ENCODE peak calls at places on chromosomes 3 and 15, in five cellular contexts. E is H9, J is neuronal stem cell, Q is H1, N is mesenchymal stem cell. H is an unnamed sample.

GRCh38 chr3:4565806-4566501 is 72.8 kb downstream of the ITPR1 start:
- DNase-seq in E (no peak), J (no peak), Q (no peak), N (no peak), H (no peak)

GRCh38 chr15:101386006-101386405 is 91.0 kb upstream of the SNRPA1 start:
- DNase-seq in E (no peak), J (no peak), Q (no peak), N (no peak), H (no peak)

GRCh38 chr15:26171266-26171665 is 308.1 kb upstream of the ATP10A start:
- DNase-seq in E (no peak), J (no peak), Q (no peak), N (no peak), H (no peak)

GRCh38 chr3:42686832-42687650 is 1.7 kb downstream of the KLHL40 start:
- DNase-seq in E (no peak), J (no peak), Q (no peak), N (no peak), H (no peak)

GRCh38 chr3:146125946-146126345 is 35.0 kb downstream of the PLOD2 start:
- DNase-seq in E (no peak), J (no peak), Q (no peak), N (peak; percentile 87), H (peak; percentile 94)

GRCh38 chr3:136819784-136820640 is 1.1 kb downstream of the SLC35G2 start:
- DNase-seq in E (peak; percentile 80), J (peak; percentile 27), Q (no peak), N (peak; percentile 79), H (peak; percentile 69)

GRCh38 chr15:53525894-53526293 is 233.6 kb downstream of the WDR72 start:
- DNase-seq in E (no peak), J (no peak), Q (no peak), N (no peak), H (no peak)

GRCh38 chr3:188760408-188760807 is 411.4 kb upstream of the TPRG1 start:
- DNase-seq in E (no peak), J (no peak), Q (no peak), N (peak; percentile 56), H (peak; percentile 72)

GRCh38 chr3:69012836-69013255 is 638 bp downstream of the EOGT start:
- DNase-seq in E (peak; percentile 61), J (peak; percentile 17), Q (no peak), N (peak; percentile 65), H (peak; percentile 67)

GRCh38 chr3:51568041-51568440 is 29.5 kb downstream of the RAD54L2 start:
- DNase-seq in E (no peak), J (no peak), Q (no peak), N (no peak), H (no peak)

GRCh38 chr3:124246949-124247348 is 255.0 kb upstream of the ROPN1 start:
- DNase-seq in E (no peak), J (no peak), Q (no peak), N (no peak), H (peak; percentile 25)

GRCh38 chr15:40336129-40337122 is 4.3 kb downstream of the CCDC9B start:
- DNase-seq in E (peak; percentile 70), J (no peak), Q (no peak), N (no peak), H (no peak)
- H4K91ac ChIP-seq in E (no peak overlapping the region), J (no peak overlapping the region), Q (no peak overlapping the region), N (peak overlapping the region; percentile 25), H (peak overlapping the region; percentile 75)

GRCh38 chr3:55690161-55690560 is 203.1 kb upstream of the WNT5A start:
- DNase-seq in E (no peak), J (peak; percentile 14), Q (no peak), N (peak; percentile 34), H (peak; percentile 40)

GRCh38 chr3:55697177-55697865 is 210.2 kb upstream of the WNT5A start:
- DNase-seq in E (no peak), J (no peak), Q (no peak), N (no peak), H (no peak)

GRCh38 chr3:55692295-55692957 is 205.3 kb upstream of the WNT5A start:
- DNase-seq in E (no peak), J (no peak), Q (no peak), N (no peak), H (no peak)

GRCh38 chr3:55690746-55691540 is 203.8 kb upstream of the WNT5A start:
- DNase-seq in E (peak; percentile 83), J (peak; percentile 51), Q (peak; percentile 39), N (no peak), H (no peak)

GRCh38 chr3:55692958-55693558 is 206.0 kb upstream of the WNT5A start:
- DNase-seq in E (no peak), J (no peak), Q (no peak), N (peak; percentile 66), H (peak; percentile 81)
- H4K91ac ChIP-seq in E (no peak overlapping the region), J (no peak overlapping the region), Q (no peak overlapping the region), N (no peak overlapping the region), H (peak overlapping the region; percentile 54)

DNA sequence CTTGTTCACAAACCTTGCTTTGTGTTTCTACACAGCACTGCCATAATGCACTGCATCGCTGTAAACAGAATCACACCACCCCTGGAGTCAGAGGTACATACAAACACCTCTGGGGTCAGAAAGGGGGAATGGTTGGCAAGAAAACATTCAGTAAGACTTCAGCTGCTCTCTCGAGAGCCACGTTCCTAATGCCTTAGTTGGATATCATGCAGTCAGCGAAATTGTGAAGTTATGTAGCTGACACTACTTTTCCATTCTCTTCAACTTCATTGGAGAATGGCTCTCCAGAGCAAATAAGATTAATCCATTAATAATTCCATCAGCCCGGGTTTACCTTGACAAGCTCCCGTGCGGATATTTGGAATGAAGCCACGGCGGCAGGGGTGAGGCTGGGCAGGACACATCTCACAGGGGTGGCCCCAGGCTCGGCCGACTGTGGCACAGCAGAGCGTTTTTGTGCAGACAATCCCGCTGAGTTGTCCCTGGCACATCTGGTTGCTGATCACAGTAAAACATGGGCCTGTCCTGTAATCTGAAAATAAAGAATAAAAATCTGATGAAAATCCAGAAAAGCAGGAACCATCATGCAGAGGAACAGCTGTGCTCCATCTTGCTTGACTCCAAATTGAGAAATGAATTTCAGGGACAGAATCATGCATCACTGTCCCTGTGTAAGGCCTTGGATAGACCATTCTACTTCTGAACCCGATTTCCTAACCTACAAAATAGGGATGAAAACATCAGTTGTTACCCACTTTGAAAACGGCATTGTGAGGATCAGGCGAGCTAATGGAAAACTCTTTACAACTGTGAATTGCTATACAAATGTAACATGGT is 108.0 kb downstream of the FBN1 start:
- DNase-seq in E (no peak), J (no peak), Q (no peak), N (peak; percentile 30), H (peak; percentile 52)
- H4K91ac ChIP-seq in E (no peak overlapping the region), J (no peak overlapping the region), Q (no peak overlapping the region), N (no peak overlapping the region), H (peak overlapping the region; percentile 20)

DNA sequence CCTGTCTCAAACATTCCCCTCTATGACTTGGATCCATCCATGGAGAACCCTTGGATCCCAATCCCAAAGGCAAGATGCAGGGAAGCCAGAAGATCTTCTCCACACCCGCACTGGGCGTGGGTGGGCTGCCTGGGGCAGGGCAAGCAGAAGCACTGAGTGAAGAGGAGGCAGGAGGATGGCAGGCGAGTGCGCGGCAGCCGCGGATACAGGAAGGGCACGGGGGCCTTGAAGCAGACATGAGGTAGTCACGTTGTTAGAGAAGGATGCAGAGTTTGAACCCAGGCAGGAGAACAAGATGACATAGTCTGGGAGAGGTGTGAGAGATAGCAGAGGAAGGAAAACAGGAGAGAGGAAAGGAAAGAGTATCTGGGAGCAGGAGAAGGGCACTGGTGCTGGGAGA is 5.1 kb upstream of the IGDCC3 start:
- DNase-seq in E (no peak), J (no peak), Q (no peak), N (no peak), H (no peak)
- H4K91ac ChIP-seq in E (no peak overlapping the region), J (no peak overlapping the region), Q (no peak overlapping the region), N (peak overlapping the region; percentile 5), H (no peak overlapping the region)

GRCh38 chr3:179449621-179450020 is 1.6 kb downstream of the GNB4 start:
- DNase-seq in E (no peak), J (no peak), Q (no peak), N (no peak), H (peak; percentile 22)

GRCh38 chr3:179446501-179446900 is 4.8 kb downstream of the GNB4 start:
- DNase-seq in E (no peak), J (no peak), Q (no peak), N (peak; percentile 57), H (peak; percentile 48)

GRCh38 chr3:179450901-179451334 is 352 bp downstream of the GNB4 start:
- DNase-seq in E (no peak), J (no peak), Q (no peak), N (peak; percentile 58), H (peak; percentile 23)

GRCh38 chr3:179450321-179450720 is 949 bp downstream of the GNB4 start:
- DNase-seq in E (no peak), J (no peak), Q (no peak), N (peak; percentile 59), H (peak; percentile 19)

DNA sequence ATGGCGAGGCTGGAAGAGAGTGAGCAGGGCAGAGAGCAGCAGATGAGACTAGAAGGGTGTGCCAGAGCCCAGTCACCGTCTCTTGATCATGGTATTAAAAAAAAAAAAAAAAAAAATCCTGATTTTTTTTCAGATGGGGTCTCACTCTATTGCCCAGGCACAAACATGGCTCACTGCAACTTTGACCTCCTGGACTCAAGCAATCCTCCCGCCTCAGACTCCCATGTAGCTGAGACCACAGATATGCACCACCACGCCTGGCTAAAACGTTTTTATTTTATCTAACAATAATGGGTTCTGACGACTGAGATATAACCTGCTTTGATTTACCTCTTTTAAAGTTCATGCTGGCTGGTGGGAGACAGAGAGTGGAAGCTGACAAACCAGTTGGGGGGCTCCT is 4.0 kb downstream of the GNB4 start:
- DNase-seq in E (no peak), J (no peak), Q (no peak), N (no peak), H (no peak)
- H4K91ac ChIP-seq in E (no peak overlapping the region), J (no peak overlapping the region), Q (no peak overlapping the region), N (no peak overlapping the region), H (no peak overlapping the region)

DNA sequence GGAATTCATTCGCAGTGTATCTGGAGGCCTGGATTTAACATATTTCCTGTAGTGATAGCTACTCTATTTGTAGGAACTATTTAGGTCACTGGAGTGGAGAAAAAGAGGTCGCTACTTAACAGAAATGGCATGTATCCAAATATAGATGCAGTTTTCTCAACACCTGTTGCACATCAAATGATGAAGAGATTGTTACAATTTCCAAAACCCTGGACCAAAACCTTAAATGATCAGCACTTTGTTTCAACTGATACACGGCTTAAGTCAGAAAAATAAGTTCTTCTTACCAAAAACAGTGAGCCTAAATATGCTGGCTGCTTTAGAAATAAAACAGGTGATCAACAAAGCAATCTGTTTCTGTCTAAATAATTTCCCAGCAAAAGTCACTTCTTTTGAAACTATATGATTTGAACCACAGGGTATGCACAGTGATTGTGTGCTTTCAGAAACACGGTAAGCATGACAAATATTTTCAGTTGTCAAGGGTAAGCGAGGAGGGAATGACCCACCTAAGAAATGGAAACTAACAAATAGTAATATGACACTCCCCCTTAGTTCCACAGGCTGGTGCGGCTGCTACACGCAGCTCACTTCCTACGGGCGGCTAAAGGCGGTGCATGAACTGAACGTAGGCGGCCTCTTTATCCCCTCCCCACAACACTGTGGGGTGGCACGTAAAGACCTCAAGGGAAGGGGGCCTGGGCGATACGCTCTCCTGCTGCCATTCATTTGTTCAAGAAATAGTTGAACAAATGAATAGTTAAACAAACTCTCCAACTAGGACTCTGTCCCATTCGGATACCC is 1.1 kb downstream of the EHD4 start:
- DNase-seq in E (peak; percentile 65), J (peak; percentile 52), Q (no peak), N (peak; percentile 81), H (peak; percentile 71)
- H4K91ac ChIP-seq in E (no peak overlapping the region), J (no peak overlapping the region), Q (no peak overlapping the region), N (no peak overlapping the region), H (peak overlapping the region; percentile 38)

GRCh38 chr15:58440181-58440910 is 8.6 kb downstream of the LIPC start:
- DNase-seq in E (no peak), J (no peak), Q (no peak), N (peak; percentile 61), H (peak; percentile 46)
- H4K91ac ChIP-seq in E (no peak overlapping the region), J (no peak overlapping the region), Q (no peak overlapping the region), N (peak overlapping the region; percentile 76), H (peak overlapping the region; percentile 87)

GRCh38 chr3:58169371-58169770 is 41.4 kb downstream of the DNASE1L3 start:
- DNase-seq in E (no peak), J (no peak), Q (no peak), N (no peak), H (no peak)
- H4K91ac ChIP-seq in E (no peak overlapping the region), J (no peak overlapping the region), Q (no peak overlapping the region), N (no peak overlapping the region), H (no peak overlapping the region)